ENCODE peak calls at places on chromosomes 6 and 20, in seven cellular contexts. G is NCI-H2081; E is activated naive CD8-positive, alpha-beta T cell treated with anti-CD3 and anti-CD28 coated beads, Interleukin-2, amount 10 ng/mL, durations not matched to agents 7 days and 5 days; O is sciatic nerve; V is B cell; Z is adrenal gland; Y is stimulated activated CD8-positive, alpha-beta memory T cell treated with anti-CD3 and anti-CD28 coated beads, Interleukin-15, amount 100 ng/mL, for 48 hours. B is an unnamed sample.

GRCh38 chr20:58709013-58709702 is 16.6 kb downstream of the NPEPL1 start:
- DNase-seq in E (no peak), Y (no peak), G (no peak), V (no peak), O (peak), Z (peak), B (no peak)

GRCh38 chr20:10982692-10983091 is 308.9 kb upstream of the JAG1 start:
- DNase-seq in V (no peak), O (no peak), Y (no peak), G (no peak), E (no peak), Z (peak), B (peak)

GRCh38 chr20:50153153-50153499 is 397 bp downstream of the PEDS1 start:
- DNase-seq in Z (no peak), G (no peak), E (no peak), O (no peak), Y (no peak), V (no peak), B (peak)

GRCh38 chr6:21527731-21528130 is 65.8 kb upstream of the SOX4 start:
- DNase-seq in Y (no peak), Z (no peak), O (no peak), G (no peak), V (no peak), E (no peak), B (no peak)

GRCh38 chr20:24987244-24987643 is 5.3 kb downstream of the APMAP start:
- DNase-seq in G (no peak), Y (no peak), Z (no peak), V (no peak), O (no peak), E (no peak), B (no peak)

GRCh38 chr6:170438402-170438753 is 114.7 kb downstream of the PSMB1 start:
- DNase-seq in O (peak), E (no peak), V (no peak), G (peak), Y (peak), Z (peak), B (peak)

GRCh38 chr6:140002406-140003022 is 628.1 kb upstream of the CITED2 start:
- DNase-seq in Z (no peak), E (no peak), Y (no peak), G (no peak), V (no peak), O (no peak), B (no peak)

GRCh38 chr20:17557675-17558006 is 12.2 kb upstream of the DSTN start:
- DNase-seq in G (no peak), V (no peak), Z (no peak), O (no peak), E (no peak), Y (no peak), B (peak)

GRCh38 chr6:136012948-136013347 is 161.4 kb downstream of the PDE7B start:
- DNase-seq in G (no peak), V (no peak), O (no peak), E (no peak), Z (no peak), Y (no peak), B (no peak)

GRCh38 chr6:132479131-132479530 is 33.8 kb downstream of the STX7 start:
- DNase-seq in V (no peak), G (no peak), Y (no peak), Z (no peak), E (no peak), O (no peak), B (no peak)

GRCh38 chr6:12132351-12133222 is 120.5 kb downstream of the HIVEP1 start:
- DNase-seq in G (no peak), V (no peak), O (no peak), Z (no peak), Y (no peak), E (no peak), B (no peak)

GRCh38 chr6:46421239-46421638 is 70.0 kb downstream of the RCAN2 start:
- DNase-seq in Z (no peak), Y (no peak), O (no peak), V (no peak), E (no peak), G (no peak), B (no peak)